ENCODE peak calls at places on chromosomes 11 and 22, in six cellular contexts. I is HCT116, M is K562, Y is H1, H is HepG2, O is GM12878. G is an unnamed sample.

GRCh38 chr22:22201185-22201924 is 43.2 kb upstream of the VPREB1 start:
- DNase-seq in I (no peak), M (peak), Y (peak), H (peak), O (no peak), G (peak)

GRCh38 chr11:35621620-35622019 is 3.4 kb downstream of the FJX1 start:
- DNase-seq in I (no peak), M (no peak), Y (no peak), H (no peak), O (no peak), G (no peak)

GRCh38 chr11:134362192-134362901 is 30.6 kb downstream of the GLB1L2 start:
- DNase-seq in I (no peak), M (no peak), Y (no peak), H (no peak), O (no peak), G (no peak)

GRCh38 chr22:50670513-50670912 is 2.1 kb upstream of the SHANK3 start:
- DNase-seq in I (no peak), M (no peak), Y (no peak), H (no peak), O (no peak), G (peak)

GRCh38 chr11:2761131-2762030 is 61.6 kb upstream of the KCNQ1OT1 start:
- DNase-seq in I (no peak), M (no peak), Y (peak), H (no peak), O (no peak), G (no peak)

GRCh38 chr11:11261629-11262028 is 91.4 kb downstream of the CSNK2A3 start:
- DNase-seq in I (no peak), M (no peak), Y (no peak), H (no peak), O (peak), G (no peak)

GRCh38 chr22:49142281-49142680 is 685.4 kb downstream of the BRD1 start:
- DNase-seq in I (no peak), M (no peak), Y (no peak), H (no peak), O (no peak), G (no peak)

GRCh38 chr22:41966607-41967240 is 2.5 kb upstream of the SEPTIN3 start:
- DNase-seq in I (peak), M (peak), Y (peak), H (peak), O (peak), G (peak)

GRCh38 chr11:64180871-64181270 is 5.1 kb upstream of the STIP1 start:
- DNase-seq in I (no peak), M (no peak), Y (no peak), H (no peak), O (no peak), G (no peak)

GRCh38 chr11:128934926-128935325 is 7.7 kb downstream of the TP53AIP1 start:
- DNase-seq in I (no peak), M (no peak), Y (no peak), H (no peak), O (no peak), G (no peak)
- TF ChIP-seq MAX in I (no peak), M (no peak), Y (no peak), H (no peak), O (no peak), G (no peak)

GRCh38 chr11:125902315-125902926 is 585 bp downstream of the PUS3 start:
- DNase-seq in I (no peak), M (peak), Y (no peak), H (no peak), O (no peak), G (no peak)

GRCh38 chr11:125901872-125902271 is 1.1 kb downstream of the PUS3 start:
- DNase-seq in I (no peak), M (no peak), Y (no peak), H (no peak), O (no peak), G (no peak)

GRCh38 chr11:125903753-125904659 is at the start of gene DDX25:
- DNase-seq in I (no peak), M (no peak), Y (peak), H (no peak), O (no peak), G (no peak)

GRCh38 chr11:125902927-125903752 is at the start of gene PUS3:
- DNase-seq in I (peak), M (peak), Y (peak), H (peak), O (peak), G (peak)

DNA sequence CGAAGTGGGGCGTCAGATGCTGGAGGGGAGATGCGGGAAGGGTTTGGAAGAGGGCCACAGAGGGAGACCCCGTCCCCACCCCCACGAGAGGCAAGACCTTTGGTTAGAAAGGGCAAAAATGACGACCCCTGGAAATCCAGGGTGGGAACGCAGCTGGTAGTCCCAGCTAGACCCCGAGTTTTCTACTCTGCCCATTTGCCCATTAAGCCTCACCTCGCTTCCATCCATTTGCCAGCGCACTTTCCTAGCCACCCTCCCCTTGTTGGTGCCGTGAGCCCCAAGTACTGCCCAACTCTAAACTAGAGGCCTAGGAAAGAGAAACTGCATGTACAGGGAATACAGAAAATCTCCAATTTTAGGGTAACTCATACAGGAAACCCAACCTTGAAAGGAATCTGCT is 370 bp downstream of the DDX25 start:
- DNase-seq in I (no peak), M (no peak), Y (no peak), H (no peak), O (no peak), G (no peak)
- TF ChIP-seq EZH2 in I (no peak), M (no peak), Y (no peak), H (no peak), O (no peak), G (no peak)

GRCh38 chr11:130131957-130132850 is 27.4 kb upstream of the ST14 start:
- DNase-seq in I (peak), M (peak), Y (peak), H (peak), O (peak), G (peak)

GRCh38 chr11:130136107-130136506 is 23.5 kb upstream of the ST14 start:
- DNase-seq in I (no peak), M (no peak), Y (no peak), H (no peak), O (no peak), G (no peak)

GRCh38 chr11:130137999-130138398 is 21.6 kb upstream of the ST14 start:
- DNase-seq in I (no peak), M (no peak), Y (no peak), H (no peak), O (no peak), G (no peak)

GRCh38 chr11:130129922-130130321 is 29.7 kb upstream of the ST14 start:
- DNase-seq in I (no peak), M (no peak), Y (no peak), H (peak), O (no peak), G (no peak)

DNA sequence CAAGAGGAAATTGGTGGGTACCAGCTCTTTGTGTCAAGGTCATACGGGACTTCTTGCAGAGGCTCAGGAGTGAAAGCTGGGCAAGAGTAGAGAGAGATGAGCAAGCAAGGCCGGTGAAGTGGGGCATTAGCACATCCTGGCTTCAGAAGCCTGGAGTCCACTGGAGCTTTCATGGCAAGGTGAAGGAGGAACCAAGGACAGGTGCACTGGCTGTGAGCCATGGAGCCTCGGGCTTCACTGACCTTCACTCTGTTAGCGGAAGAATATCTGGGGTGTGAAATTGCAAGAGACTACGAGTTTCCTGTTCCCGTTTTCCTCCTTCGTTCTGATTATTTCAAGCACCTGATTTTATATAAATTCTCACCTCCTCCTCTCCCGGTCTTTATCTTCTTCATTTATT is 25.9 kb upstream of the ST14 start:
- DNase-seq in I (no peak), M (no peak), Y (no peak), H (no peak), O (no peak), G (no peak)
- TF ChIP-seq MAX in I (no peak), M (no peak), Y (no peak), H (no peak), O (no peak), G (no peak)

GRCh38 chr11:59754494-59754858 is 700 bp upstream of the STX3 start:
- DNase-seq in I (no peak), M (no peak), Y (no peak), H (no peak), O (no peak), G (no peak)

GRCh38 chr11:59756496-59756840 is 1.3 kb downstream of the STX3 start:
- DNase-seq in I (no peak), M (no peak), Y (no peak), H (no peak), O (no peak), G (peak)

GRCh38 chr11:59753650-59754493 is 1.3 kb upstream of the STX3 start:
- DNase-seq in I (peak), M (peak), Y (peak), H (peak), O (peak), G (peak)

GRCh38 chr11:59755701-59756495 is 722 bp downstream of the STX3 start:
- DNase-seq in I (peak), M (peak), Y (peak), H (peak), O (no peak), G (peak)

DNA sequence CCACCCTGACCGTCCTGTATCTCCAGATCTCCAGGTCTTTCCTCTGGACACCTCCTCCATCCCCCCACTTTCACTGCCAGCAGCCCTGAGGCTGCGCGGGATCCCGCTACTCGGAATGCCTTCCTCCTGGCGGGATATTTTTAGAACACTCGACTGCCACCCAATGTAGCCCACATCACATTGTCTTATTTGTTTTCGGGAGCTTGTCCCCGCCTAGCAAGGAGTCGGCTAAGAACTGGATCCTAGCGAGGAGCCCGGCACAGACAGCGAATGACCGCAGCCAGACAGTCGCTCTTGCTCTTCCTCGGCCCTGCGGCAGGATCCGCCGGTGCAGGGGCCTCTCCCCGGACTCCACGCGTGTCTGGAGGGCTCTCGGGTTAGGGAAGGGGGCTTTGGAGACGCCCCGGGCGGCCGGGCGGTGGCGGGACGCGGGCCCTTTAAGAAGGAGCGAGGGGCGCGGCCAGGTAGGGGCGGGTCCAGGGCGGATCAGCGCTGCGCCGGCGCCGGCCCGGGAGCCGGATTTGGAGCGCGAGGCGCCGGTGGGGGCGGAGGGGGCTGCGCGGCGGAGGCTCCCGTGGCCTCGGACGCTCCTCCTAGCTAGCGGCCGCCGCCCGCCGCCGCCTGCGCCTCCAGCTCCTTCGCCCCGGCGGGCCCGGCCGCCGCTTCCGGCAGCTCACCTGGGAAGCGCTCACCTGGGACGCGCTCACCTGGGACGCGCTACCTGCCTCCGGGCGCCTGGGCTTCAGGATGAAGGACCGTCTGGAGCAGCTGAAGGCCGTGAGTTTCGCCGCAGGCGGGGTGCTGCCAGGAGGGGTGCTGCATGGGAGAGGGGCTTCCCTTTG is at the start of gene STX3:
- DNase-seq in I (peak), M (peak), Y (peak), H (peak), O (no peak), G (peak)
- TF ChIP-seq EZH2 in I (no peak), M (no peak), Y (no peak), H (no peak), O (no peak), G (no peak)

GRCh38 chr11:27234043-27234668 is 128.9 kb downstream of the CCDC34 start:
- DNase-seq in I (no peak), M (no peak), Y (no peak), H (peak), O (peak), G (no peak)

GRCh38 chr11:27231519-27231918 is 131.5 kb downstream of the CCDC34 start:
- DNase-seq in I (no peak), M (no peak), Y (no peak), H (no peak), O (no peak), G (no peak)

GRCh38 chr11:27234961-27235360 is 128.1 kb downstream of the CCDC34 start:
- DNase-seq in I (no peak), M (no peak), Y (no peak), H (no peak), O (no peak), G (no peak)

GRCh38 chr11:27230175-27230565 is 132.8 kb downstream of the CCDC34 start:
- DNase-seq in I (no peak), M (no peak), Y (no peak), H (no peak), O (no peak), G (no peak)

GRCh38 chr11:27233654-27234042 is 129.4 kb downstream of the CCDC34 start:
- DNase-seq in I (no peak), M (no peak), Y (no peak), H (no peak), O (no peak), G (no peak)
- TF ChIP-seq MAX in I (no peak), M (no peak), Y (no peak), H (no peak), O (no peak), G (no peak)